ENCODE peak calls at places on chromosomes 4 and X, in four cellular contexts. One of them, this sample, is unnamed.
A peak's percentile ranks its signal among the peaks of the same experiment; 100 is the strongest.

GRCh38 chrX:136166221-136166855 is 19.0 kb downstream of the FHL1 start:
- DNase-seq in K562: peak; percentile 15
- DNase-seq in SK-N-SH: no peak
- DNase-seq in WTC11: no peak
- DNase-seq in this sample: no peak

GRCh38 chr4:138946306-138946705 is 69.3 kb upstream of the NOCT start:
- DNase-seq in K562: no peak
- DNase-seq in SK-N-SH: no peak
- DNase-seq in WTC11: no peak
- DNase-seq in this sample: no peak

GRCh38 chrX:51035746-51036145 is 125.2 kb downstream of the BMP15 start:
- DNase-seq in K562: no peak
- DNase-seq in SK-N-SH: no peak
- DNase-seq in WTC11: no peak
- DNase-seq in this sample: no peak

GRCh38 chrX:10393899-10394298 is 226.5 kb downstream of the MID1 start:
- DNase-seq in SK-N-SH: no peak
- DNase-seq in WTC11: no peak
- DNase-seq in K562: no peak
- DNase-seq in this sample: no peak

GRCh38 chr4:5473125-5473524 is 235.2 kb downstream of the EVC2 start:
- DNase-seq in WTC11: no peak
- DNase-seq in SK-N-SH: no peak
- DNase-seq in K562: no peak
- DNase-seq in this sample: no peak

GRCh38 chr4:125710766-125711165 is 396.0 kb downstream of the FAT4 start:
- DNase-seq in K562: no peak
- DNase-seq in SK-N-SH: no peak
- DNase-seq in WTC11: no peak
- DNase-seq in this sample: no peak

GRCh38 chrX:132184871-132185270 is 34.4 kb downstream of the RAP2C start:
- DNase-seq in WTC11: no peak
- DNase-seq in SK-N-SH: no peak
- DNase-seq in K562: no peak
- DNase-seq in this sample: no peak

GRCh38 chr4:150402968-150403367 is 179.0 kb upstream of the MAB21L2 start:
- DNase-seq in WTC11: no peak
- DNase-seq in SK-N-SH: peak; percentile 60
- DNase-seq in K562: peak; percentile 29
- DNase-seq in this sample: no peak

GRCh38 chr4:173001571-173001970 is 167.0 kb upstream of the GALNT7 start:
- DNase-seq in WTC11: no peak
- DNase-seq in SK-N-SH: no peak
- DNase-seq in K562: no peak
- DNase-seq in this sample: no peak

GRCh38 chr4:13347517-13348125 is 136.5 kb downstream of the RAB28 start:
- DNase-seq in SK-N-SH: no peak
- DNase-seq in WTC11: no peak
- DNase-seq in K562: no peak
- DNase-seq in this sample: no peak

GRCh38 chr4:164748375-164748774 is 5.6 kb upstream of the SMIM31 start:
- DNase-seq in K562: no peak
- DNase-seq in SK-N-SH: peak; percentile 13
- DNase-seq in WTC11: no peak
- DNase-seq in this sample: no peak

GRCh38 chr4:27685947-27686346 is 825.3 kb downstream of the STIM2 start:
- DNase-seq in WTC11: no peak
- DNase-seq in K562: no peak
- DNase-seq in SK-N-SH: no peak
- DNase-seq in this sample: no peak

GRCh38 chr4:164959896-164960295 is 17.6 kb downstream of the TRIM61 start:
- DNase-seq in K562: no peak
- DNase-seq in WTC11: no peak
- DNase-seq in SK-N-SH: no peak
- DNase-seq in this sample: no peak

GRCh38 chr4:182848685-182849084 is 68.5 kb downstream of the DCTD start:
- DNase-seq in K562: no peak
- DNase-seq in SK-N-SH: no peak
- DNase-seq in WTC11: no peak
- DNase-seq in this sample: no peak

GRCh38 chrX:96756491-96756890 is 71.8 kb downstream of the DIAPH2 start:
- DNase-seq in WTC11: no peak
- DNase-seq in K562: no peak
- DNase-seq in SK-N-SH: no peak
- DNase-seq in this sample: no peak

GRCh38 chr4:53956053-53956452 is 108.4 kb downstream of the CHIC2 start:
- DNase-seq in SK-N-SH: no peak
- DNase-seq in K562: no peak
- DNase-seq in WTC11: no peak
- DNase-seq in this sample: no peak
- TF ChIP-seq USF1 in SK-N-SH: no peak
- TF ChIP-seq USF1 in K562: no peak
- TF ChIP-seq USF1 in WTC11: no peak
- TF ChIP-seq USF1 in this sample: no peak

DNA sequence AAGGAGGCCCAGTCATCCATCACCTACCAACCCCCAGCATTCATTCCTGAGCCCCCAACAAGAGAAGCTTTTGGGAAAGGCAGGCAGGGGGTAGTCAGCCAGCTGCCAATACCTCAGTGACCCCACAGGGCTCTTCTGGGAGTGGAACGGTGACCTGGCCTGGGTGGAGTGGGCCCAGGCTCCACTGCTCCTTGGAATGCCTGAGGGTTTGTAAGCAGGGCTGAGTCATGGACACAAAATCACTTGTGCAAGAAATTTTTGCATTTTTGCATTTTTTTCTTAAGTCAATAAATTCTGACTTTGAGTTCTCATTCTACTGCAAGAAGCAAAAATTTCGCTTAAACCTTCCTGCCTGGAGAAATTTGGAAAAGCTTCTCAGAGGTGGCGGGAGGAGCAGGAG is 18.5 kb downstream of the SORCS2 start:
- DNase-seq in K562: no peak
- DNase-seq in SK-N-SH: no peak
- DNase-seq in WTC11: no peak
- DNase-seq in this sample: no peak
- TF ChIP-seq USF1 in K562: no peak
- TF ChIP-seq USF1 in SK-N-SH: no peak
- TF ChIP-seq USF1 in WTC11: no peak
- TF ChIP-seq USF1 in this sample: no peak

GRCh38 chr4:85777908-85778808 is 303.2 kb downstream of the ARHGAP24 start:
- DNase-seq in WTC11: no peak
- DNase-seq in SK-N-SH: no peak
- DNase-seq in K562: no peak
- DNase-seq in this sample: peak; percentile 59

GRCh38 chr4:85779165-85779564 is 304.2 kb downstream of the ARHGAP24 start:
- DNase-seq in WTC11: no peak
- DNase-seq in SK-N-SH: no peak
- DNase-seq in K562: no peak
- DNase-seq in this sample: no peak

GRCh38 chr4:85776579-85776978 is 301.6 kb downstream of the ARHGAP24 start:
- DNase-seq in SK-N-SH: no peak
- DNase-seq in K562: no peak
- DNase-seq in WTC11: no peak
- DNase-seq in this sample: no peak

GRCh38 chr4:85780664-85781063 is 305.7 kb downstream of the ARHGAP24 start:
- DNase-seq in SK-N-SH: no peak
- DNase-seq in K562: no peak
- DNase-seq in WTC11: no peak
- DNase-seq in this sample: no peak

DNA sequence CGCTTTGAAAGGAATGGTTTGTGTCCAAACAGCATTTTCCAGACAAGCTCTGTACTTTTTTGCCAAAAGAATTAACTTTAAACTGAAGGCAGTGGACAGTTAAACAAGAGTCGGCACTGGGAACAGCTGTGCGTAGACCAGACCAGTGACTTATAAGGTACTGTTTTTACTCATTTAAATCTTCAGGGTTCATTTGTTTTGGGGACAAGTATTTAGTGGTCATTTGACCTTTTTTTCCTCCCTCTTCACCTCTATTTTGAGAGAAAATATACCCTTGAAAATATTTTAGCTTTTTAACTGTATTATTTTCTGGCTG is 303.8 kb downstream of the ARHGAP24 start:
- DNase-seq in WTC11: no peak
- DNase-seq in K562: no peak
- DNase-seq in SK-N-SH: no peak
- DNase-seq in this sample: no peak
- TF ChIP-seq USF1 in WTC11: no peak
- TF ChIP-seq USF1 in K562: no peak
- TF ChIP-seq USF1 in SK-N-SH: no peak
- TF ChIP-seq USF1 in this sample: no peak

GRCh38 chr4:169266661-169267060 is 4.1 kb downstream of the SH3RF1 start:
- DNase-seq in WTC11: no peak
- DNase-seq in K562: no peak
- DNase-seq in SK-N-SH: no peak
- DNase-seq in this sample: no peak

GRCh38 chr4:169267070-169267469 is 3.7 kb downstream of the SH3RF1 start:
- DNase-seq in SK-N-SH: no peak
- DNase-seq in WTC11: no peak
- DNase-seq in K562: no peak
- DNase-seq in this sample: no peak

GRCh38 chr4:169260217-169260866 is 10.4 kb downstream of the SH3RF1 start:
- DNase-seq in WTC11: peak; percentile 27
- DNase-seq in K562: no peak
- DNase-seq in SK-N-SH: no peak
- DNase-seq in this sample: no peak

GRCh38 chr4:169266081-169266480 is 4.7 kb downstream of the SH3RF1 start:
- DNase-seq in SK-N-SH: no peak
- DNase-seq in WTC11: no peak
- DNase-seq in K562: no peak
- DNase-seq in this sample: no peak

GRCh38 chr4:169263791-169264392 is 6.9 kb downstream of the SH3RF1 start:
- DNase-seq in WTC11: no peak
- DNase-seq in K562: no peak
- DNase-seq in SK-N-SH: no peak
- DNase-seq in this sample: no peak
- TF ChIP-seq USF1 in WTC11: no peak
- TF ChIP-seq USF1 in K562: no peak
- TF ChIP-seq USF1 in SK-N-SH: no peak
- TF ChIP-seq USF1 in this sample: no peak

GRCh38 chr4:108574402-108574801 is 46.0 kb upstream of the RPL34 start:
- DNase-seq in WTC11: no peak
- DNase-seq in K562: no peak
- DNase-seq in SK-N-SH: no peak
- DNase-seq in this sample: no peak
- TF ChIP-seq USF1 in WTC11: no peak
- TF ChIP-seq USF1 in K562: no peak
- TF ChIP-seq USF1 in SK-N-SH: no peak
- TF ChIP-seq USF1 in this sample: no peak

GRCh38 chr4:136725286-136726081 is 806.8 kb downstream of the PCDH18 start:
- DNase-seq in SK-N-SH: no peak
- DNase-seq in WTC11: no peak
- DNase-seq in K562: no peak
- DNase-seq in this sample: no peak

DNA sequence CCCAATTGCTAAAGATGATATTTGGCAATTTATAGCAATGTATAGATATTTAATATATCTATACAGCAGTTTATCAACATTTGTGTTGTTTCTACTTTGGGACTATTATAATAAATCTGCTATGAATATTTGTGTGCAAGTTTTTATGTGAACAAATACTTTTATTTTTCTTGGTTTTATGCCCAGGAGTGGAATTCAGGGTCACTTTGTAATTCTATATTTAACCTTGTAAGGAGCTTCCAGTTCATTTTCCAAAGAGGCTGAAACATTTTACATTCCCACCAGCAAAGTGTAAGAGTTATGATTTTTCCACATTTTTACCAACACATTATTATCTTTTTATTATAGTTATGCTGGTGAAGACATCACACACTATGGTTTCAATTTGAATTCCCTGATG is 801.3 kb downstream of the PCDH18 start:
- DNase-seq in SK-N-SH: no peak
- DNase-seq in K562: no peak
- DNase-seq in WTC11: no peak
- DNase-seq in this sample: no peak
- TF ChIP-seq USF1 in SK-N-SH: no peak
- TF ChIP-seq USF1 in K562: no peak
- TF ChIP-seq USF1 in WTC11: no peak
- TF ChIP-seq USF1 in this sample: no peak

This sample was measured in GM12878.